ENCODE peak calls at places on chromosomes 12 and 14, in five cellular contexts. One of them, this sample, is unnamed.

GRCh38 chr12:6426882-6427671 is 17.7 kb upstream of the CD27 start:
- DNase-seq in mesendoderm: no peak
- DNase-seq in neuronal stem cell: no peak
- DNase-seq in H9: no peak
- DNase-seq in IMR-90: no peak
- DNase-seq in this sample: no peak

GRCh38 chr14:68506645-68507405 is 286.0 kb downstream of the ZFP36L1 start:
- DNase-seq in mesendoderm: no peak
- DNase-seq in neuronal stem cell: no peak
- DNase-seq in H9: no peak
- DNase-seq in IMR-90: no peak
- DNase-seq in this sample: no peak

GRCh38 chr12:122111070-122111750 is 32.7 kb downstream of the MLXIP start:
- DNase-seq in mesendoderm: no peak
- DNase-seq in neuronal stem cell: no peak
- DNase-seq in H9: no peak
- DNase-seq in IMR-90: no peak
- DNase-seq in this sample: no peak

GRCh38 chr12:9951026-9951652 is 19.0 kb upstream of the CLEC2A start:
- DNase-seq in mesendoderm: no peak
- DNase-seq in neuronal stem cell: no peak
- DNase-seq in H9: no peak
- DNase-seq in IMR-90: no peak
- DNase-seq in this sample: no peak

GRCh38 chr14:100748403-100748802 is 21.7 kb downstream of the DLK1 start:
- DNase-seq in mesendoderm: no peak
- DNase-seq in neuronal stem cell: no peak
- DNase-seq in H9: peak
- DNase-seq in IMR-90: no peak
- DNase-seq in this sample: no peak

GRCh38 chr12:32302218-32302826 is 97.0 kb upstream of the FGD4 start:
- DNase-seq in mesendoderm: peak
- DNase-seq in neuronal stem cell: no peak
- DNase-seq in H9: peak
- DNase-seq in IMR-90: no peak
- DNase-seq in this sample: no peak

GRCh38 chr14:78425782-78426181 is 255.6 kb downstream of the NRXN3 start:
- DNase-seq in mesendoderm: no peak
- DNase-seq in neuronal stem cell: no peak
- DNase-seq in H9: no peak
- DNase-seq in IMR-90: no peak
- DNase-seq in this sample: no peak

GRCh38 chr12:117903441-117903840 is 65.3 kb downstream of the KSR2 start:
- DNase-seq in mesendoderm: no peak
- DNase-seq in neuronal stem cell: no peak
- DNase-seq in H9: no peak
- DNase-seq in IMR-90: no peak
- DNase-seq in this sample: no peak

GRCh38 chr12:26846419-26846818 is 13.4 kb upstream of the ITPR2 start:
- DNase-seq in mesendoderm: no peak
- DNase-seq in neuronal stem cell: no peak
- DNase-seq in H9: no peak
- DNase-seq in IMR-90: no peak
- DNase-seq in this sample: no peak

GRCh38 chr14:54877015-54877702 is 25.5 kb downstream of the GCH1 start:
- DNase-seq in mesendoderm: peak
- DNase-seq in neuronal stem cell: no peak
- DNase-seq in H9: no peak
- DNase-seq in IMR-90: peak
- DNase-seq in this sample: no peak

GRCh38 chr12:85877459-85877858 is 3.4 kb downstream of the NTS start:
- DNase-seq in mesendoderm: no peak
- DNase-seq in neuronal stem cell: no peak
- DNase-seq in H9: no peak
- DNase-seq in IMR-90: no peak
- DNase-seq in this sample: no peak

GRCh38 chr12:82522285-82522684 is 164.0 kb downstream of the METTL25 start:
- DNase-seq in mesendoderm: no peak
- DNase-seq in neuronal stem cell: no peak
- DNase-seq in H9: no peak
- DNase-seq in IMR-90: no peak
- DNase-seq in this sample: no peak

GRCh38 chr12:3592856-3593625 is 102.0 kb downstream of the PRMT8 start:
- DNase-seq in mesendoderm: no peak
- DNase-seq in neuronal stem cell: no peak
- DNase-seq in H9: no peak
- DNase-seq in IMR-90: no peak
- DNase-seq in this sample: no peak

GRCh38 chr12:48925218-48925871 is at the start of gene FKBP11:
- DNase-seq in mesendoderm: peak
- DNase-seq in neuronal stem cell: no peak
- DNase-seq in H9: peak
- DNase-seq in IMR-90: peak
- DNase-seq in this sample: peak

GRCh38 chr14:68780358-68781160 is 12.3 kb downstream of the ZFP36L1 start:
- DNase-seq in mesendoderm: peak
- DNase-seq in neuronal stem cell: no peak
- DNase-seq in H9: no peak
- DNase-seq in IMR-90: peak
- DNase-seq in this sample: peak

GRCh38 chr14:21123429-21123828 is 22.6 kb downstream of the TMEM253 start:
- DNase-seq in mesendoderm: no peak
- DNase-seq in neuronal stem cell: no peak
- DNase-seq in H9: no peak
- DNase-seq in IMR-90: no peak
- DNase-seq in this sample: no peak

GRCh38 chr14:21121106-21121505 is 20.2 kb downstream of the TMEM253 start:
- DNase-seq in mesendoderm: no peak
- DNase-seq in neuronal stem cell: no peak
- DNase-seq in H9: no peak
- DNase-seq in IMR-90: no peak
- DNase-seq in this sample: no peak

GRCh38 chr14:21118933-21119332 is 18.1 kb downstream of the TMEM253 start:
- DNase-seq in mesendoderm: no peak
- DNase-seq in neuronal stem cell: no peak
- DNase-seq in H9: no peak
- DNase-seq in IMR-90: no peak
- DNase-seq in this sample: no peak
- H2BK5ac ChIP-seq in mesendoderm: no peak
- H2BK5ac ChIP-seq in neuronal stem cell: no peak
- H2BK5ac ChIP-seq in H9: no peak
- H2BK5ac ChIP-seq in IMR-90: no peak
- H2BK5ac ChIP-seq in this sample: no peak

DNA sequence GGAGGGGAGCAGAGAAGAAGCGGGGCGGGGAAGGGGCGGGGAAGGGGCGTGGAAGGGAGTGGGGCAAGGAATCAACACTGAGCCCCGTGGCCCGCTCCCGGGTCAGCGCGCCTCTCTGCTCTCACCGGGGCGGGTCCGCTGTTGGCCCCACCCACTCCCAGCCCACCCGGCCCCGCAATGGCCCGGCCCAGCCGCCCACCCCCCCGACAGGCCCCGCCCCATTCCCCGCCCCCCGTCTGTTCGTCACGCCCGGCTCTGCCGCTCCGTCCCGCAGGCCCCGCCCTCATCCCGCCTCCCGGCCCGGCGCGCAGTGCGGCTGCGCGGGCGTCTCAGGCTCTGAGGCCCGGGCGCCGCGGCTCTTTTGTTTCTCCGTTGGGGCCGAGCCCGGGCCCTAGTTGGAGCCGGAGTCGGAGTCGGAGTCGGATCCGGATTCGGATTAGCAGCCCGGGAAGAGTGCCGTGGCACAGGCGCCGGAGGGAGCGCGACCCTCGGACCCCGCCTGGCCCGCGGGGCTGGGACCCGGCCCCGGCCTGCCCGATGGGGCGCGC is at the start of gene ULK1:
- DNase-seq in mesendoderm: peak
- DNase-seq in neuronal stem cell: peak
- DNase-seq in H9: peak
- DNase-seq in IMR-90: peak
- DNase-seq in this sample: peak
- H2BK5ac ChIP-seq in mesendoderm: no peak
- H2BK5ac ChIP-seq in neuronal stem cell: peak
- H2BK5ac ChIP-seq in H9: no peak
- H2BK5ac ChIP-seq in IMR-90: peak
- H2BK5ac ChIP-seq in this sample: no peak

DNA sequence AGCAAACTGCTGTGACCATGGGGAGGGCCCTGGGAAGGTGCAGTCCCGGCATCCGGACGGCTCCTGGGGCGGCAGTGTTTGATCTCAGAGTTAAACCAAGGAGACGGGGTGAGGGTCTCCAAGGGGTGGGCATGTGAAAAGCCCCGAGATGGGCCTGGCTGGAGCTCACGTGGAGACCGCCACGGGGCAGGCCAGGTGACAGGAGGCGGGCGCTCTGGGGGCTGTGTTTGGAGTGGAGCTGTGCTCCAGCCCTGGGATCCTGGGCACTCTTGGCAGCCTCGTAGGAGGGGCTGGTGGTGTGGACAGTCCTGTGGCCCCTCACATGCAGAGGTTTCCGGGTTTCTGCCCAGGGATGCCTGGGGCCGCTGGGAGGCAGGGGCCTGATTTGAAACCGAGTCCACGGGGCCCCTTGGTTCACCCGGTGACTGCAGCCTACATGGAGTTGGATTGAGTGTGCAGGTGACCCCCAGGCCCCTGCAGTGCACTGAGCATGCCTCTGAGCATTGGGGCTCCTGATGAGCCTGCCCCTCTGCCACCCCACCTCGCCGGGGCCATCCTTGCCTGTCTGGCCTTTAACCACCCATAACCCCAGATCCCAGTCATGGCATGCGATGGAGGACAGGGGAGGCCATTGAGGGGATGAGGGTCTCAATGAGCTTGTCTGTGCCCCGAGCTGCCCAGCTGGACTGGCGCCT is 8.4 kb downstream of the KIF26A start:
- DNase-seq in mesendoderm: no peak
- DNase-seq in neuronal stem cell: no peak
- DNase-seq in H9: peak
- DNase-seq in IMR-90: no peak
- DNase-seq in this sample: no peak
- H2BK5ac ChIP-seq in mesendoderm: no peak
- H2BK5ac ChIP-seq in neuronal stem cell: peak
- H2BK5ac ChIP-seq in H9: no peak
- H2BK5ac ChIP-seq in IMR-90: no peak
- H2BK5ac ChIP-seq in this sample: no peak

DNA sequence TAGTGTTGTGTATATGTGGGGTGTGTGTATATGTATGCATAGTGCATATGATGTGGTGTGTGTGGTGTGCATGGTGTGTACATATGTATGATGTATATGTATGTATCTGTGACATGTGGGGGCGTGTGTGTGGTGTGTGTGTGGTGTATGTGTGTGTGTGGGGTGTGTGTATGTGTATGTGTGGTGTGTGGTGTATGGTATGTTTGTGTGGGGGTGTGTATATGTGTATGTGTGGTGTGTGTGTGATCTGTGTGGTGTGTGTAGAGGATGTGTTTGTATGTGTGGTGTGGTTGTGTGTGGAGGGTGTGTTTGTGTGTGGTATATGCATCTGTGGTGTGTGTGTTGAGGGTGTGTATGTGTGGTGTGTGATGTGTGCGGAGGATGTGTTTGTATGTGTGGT is 61.6 kb downstream of the CLMN start:
- DNase-seq in mesendoderm: no peak
- DNase-seq in neuronal stem cell: no peak
- DNase-seq in H9: no peak
- DNase-seq in IMR-90: no peak
- DNase-seq in this sample: no peak
- H2BK5ac ChIP-seq in mesendoderm: no peak
- H2BK5ac ChIP-seq in neuronal stem cell: no peak
- H2BK5ac ChIP-seq in H9: no peak
- H2BK5ac ChIP-seq in IMR-90: peak
- H2BK5ac ChIP-seq in this sample: no peak

DNA sequence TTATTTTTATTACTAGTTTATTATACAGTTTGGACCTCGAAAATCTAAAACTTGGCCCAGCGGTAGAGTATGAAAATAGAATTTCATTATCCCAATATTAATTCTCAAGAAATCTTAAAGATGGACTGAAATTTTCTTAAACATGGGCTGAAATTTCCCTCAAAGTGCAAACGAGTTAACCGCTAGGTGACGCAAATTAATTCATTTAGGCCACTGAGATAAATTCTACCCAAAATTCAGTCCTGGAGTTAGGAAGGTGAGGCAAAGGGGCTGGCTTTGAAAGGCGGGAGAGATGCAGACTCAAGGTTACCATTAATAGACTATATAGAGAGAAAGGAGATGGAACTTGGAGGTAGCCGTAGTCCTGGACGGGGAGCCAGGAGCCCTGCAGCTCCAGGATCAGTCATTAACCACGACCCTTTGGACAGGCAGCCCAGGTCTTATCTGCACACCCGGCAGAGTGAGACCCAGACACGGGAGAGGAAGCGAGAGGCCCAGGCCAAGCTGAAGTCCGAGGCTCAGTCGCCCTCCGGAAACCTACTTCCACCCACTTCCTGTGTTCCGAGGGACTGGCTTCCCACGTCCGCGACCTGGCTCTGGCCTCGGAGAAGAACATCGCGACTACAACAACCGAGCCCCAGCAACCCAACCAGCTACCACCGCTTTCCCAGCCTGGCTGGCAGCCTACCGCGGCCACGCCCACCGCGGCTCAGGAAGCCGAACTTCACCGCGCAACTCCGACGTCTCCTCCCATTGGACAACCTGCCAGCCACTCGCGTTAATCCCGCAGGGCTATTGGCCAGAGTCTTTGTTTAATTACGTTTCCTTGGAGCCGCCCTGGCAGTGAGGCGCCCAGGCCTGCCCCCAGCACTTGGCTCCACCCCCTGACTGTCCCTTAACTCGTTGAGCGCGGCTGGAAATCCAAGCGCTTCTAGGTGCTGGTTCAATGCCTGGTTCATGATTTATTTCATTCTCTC is at the start of gene EFCAB11:
- DNase-seq in mesendoderm: peak
- DNase-seq in neuronal stem cell: peak
- DNase-seq in H9: peak
- DNase-seq in IMR-90: peak
- DNase-seq in this sample: peak
- H2BK5ac ChIP-seq in mesendoderm: peak
- H2BK5ac ChIP-seq in neuronal stem cell: no peak
- H2BK5ac ChIP-seq in H9: no peak
- H2BK5ac ChIP-seq in IMR-90: peak
- H2BK5ac ChIP-seq in this sample: peak

GRCh38 chr14:32702571-32702970 is 236.1 kb upstream of the NPAS3 start:
- DNase-seq in mesendoderm: peak
- DNase-seq in neuronal stem cell: peak
- DNase-seq in H9: peak
- DNase-seq in IMR-90: no peak
- DNase-seq in this sample: peak
- H2BK5ac ChIP-seq in mesendoderm: no peak
- H2BK5ac ChIP-seq in neuronal stem cell: no peak
- H2BK5ac ChIP-seq in H9: no peak
- H2BK5ac ChIP-seq in IMR-90: no peak
- H2BK5ac ChIP-seq in this sample: no peak

This sample was measured in mesenchymal stem cell.